ENCODE peak calls at places on chromosomes 4 and X, in seven cellular contexts. A is AG08396; Y is EL; C is stimulated activated CD8-positive, alpha-beta memory T cell treated with anti-CD3 and anti-CD28 coated beads, Interleukin-15, amount 100 ng/mL, for 24 hours; Z is LNCaP clone FGC; F is central memory CD4-positive, alpha-beta T cell; P is activated CD4-positive, alpha-beta T cell treated with anti-CD3 and anti-CD28 coated beads for 24 hours. L is an unnamed sample.

GRCh38 chr4:19309365-19309764 is 942.3 kb upstream of the SLIT2 start:
- DNase-seq in A (peak), Y (peak), C (no peak), Z (no peak), F (no peak), P (no peak), L (peak)

GRCh38 chr4:891747-892146 is 40.4 kb downstream of the GAK start:
- DNase-seq in A (no peak), Y (peak), C (no peak), Z (no peak), F (no peak), P (no peak), L (no peak)

GRCh38 chr4:12270546-12270945 is 841.9 kb upstream of the HS3ST1 start:
- DNase-seq in A (no peak), Y (no peak), C (no peak), Z (no peak), F (no peak), P (no peak), L (no peak)

GRCh38 chrX:153537526-153538295 is 20.3 kb downstream of the ATP2B3 start:
- DNase-seq in A (no peak), Y (no peak), C (no peak), Z (no peak), F (no peak), P (no peak), L (no peak)

GRCh38 chr4:153174821-153175567 is 29.2 kb upstream of the TRIM2 start:
- DNase-seq in A (no peak), Y (no peak), C (no peak), Z (no peak), F (no peak), P (no peak), L (no peak)

GRCh38 chr4:177699365-177700213 is 257.4 kb upstream of the AGA start:
- DNase-seq in A (no peak), Y (peak), C (no peak), Z (no peak), F (no peak), P (no peak), L (peak)

GRCh38 chr4:35520059-35520458 is 724.3 kb downstream of the ARAP2 start:
- DNase-seq in A (no peak), Y (no peak), C (no peak), Z (peak), F (no peak), P (no peak), L (no peak)

GRCh38 chrX:110420771-110421498 is 62.3 kb downstream of the RTL9 start:
- DNase-seq in A (no peak), Y (peak), C (no peak), Z (no peak), F (no peak), P (no peak), L (peak)

GRCh38 chr4:94284889-94285288 is 57.7 kb downstream of the HPGDS start:
- DNase-seq in A (no peak), Y (no peak), C (no peak), Z (no peak), F (no peak), P (no peak), L (no peak)

GRCh38 chr4:63566658-63567057 is 842.6 kb downstream of the TECRL start:
- DNase-seq in A (no peak), Y (no peak), C (no peak), Z (no peak), F (no peak), P (no peak), L (no peak)

GRCh38 chr4:159191989-159192388 is 89.1 kb downstream of the RAPGEF2 start:
- DNase-seq in A (peak), Y (peak), C (no peak), Z (no peak), F (no peak), P (no peak), L (peak)

GRCh38 chr4:124726269-124726668 is 13.7 kb upstream of the ANKRD50 start:
- DNase-seq in A (no peak), Y (no peak), C (no peak), Z (no peak), F (no peak), P (no peak), L (no peak)

GRCh38 chr4:117560329-117560728 is 474.0 kb upstream of the NDST3 start:
- DNase-seq in A (no peak), Y (peak), C (no peak), Z (no peak), F (no peak), P (no peak), L (peak)

GRCh38 chrX:30530591-30530990 is 47.0 kb downstream of the TASL start:
- DNase-seq in A (peak), Y (peak), C (no peak), Z (no peak), F (no peak), P (no peak), L (no peak)

GRCh38 chrX:86805241-86805640 is 657.0 kb downstream of the DACH2 start:
- DNase-seq in A (no peak), Y (no peak), C (no peak), Z (no peak), F (no peak), P (no peak), L (no peak)

GRCh38 chr4:7328913-7329638 is 105.7 kb downstream of the PSAPL1 start:
- DNase-seq in A (peak), Y (peak), C (no peak), Z (no peak), F (no peak), P (no peak), L (no peak)

GRCh38 chr4:87213425-87213824 is 7.0 kb downstream of the KLHL8 start:
- DNase-seq in A (no peak), Y (peak), C (no peak), Z (no peak), F (no peak), P (no peak), L (no peak)

GRCh38 chr4:14888790-14889189 is 113.5 kb upstream of the CPEB2 start:
- DNase-seq in A (no peak), Y (peak), C (no peak), Z (no peak), F (no peak), P (no peak), L (no peak)

GRCh38 chr4:151953286-151953685 is 192.5 kb upstream of the GATB start:
- DNase-seq in A (no peak), Y (peak), C (no peak), Z (no peak), F (no peak), P (no peak), L (no peak)

GRCh38 chr4:6834867-6835266 is 52.3 kb downstream of the KIAA0232 start:
- DNase-seq in A (peak), Y (peak), C (no peak), Z (no peak), F (no peak), P (no peak), L (peak)

GRCh38 chrX:84248226-84248625 is 60.2 kb upstream of the RPS6KA6 start:
- DNase-seq in A (peak), Y (peak), C (no peak), Z (no peak), F (no peak), P (no peak), L (peak)

GRCh38 chrX:20663287-20663686 is 396.6 kb upstream of the RPS6KA3 start:
- DNase-seq in A (no peak), Y (no peak), C (no peak), Z (no peak), F (no peak), P (no peak), L (no peak)

L was measured in RKO.